ENCODE peak calls at places on chromosome X, in ten cellular contexts. L, D, M, C, S, X, Y, R, N and O are unnamed samples. For H3K27me3, the result is how much of the 10 kb centered on the place peaks cover.

GRCh38 chrX:129188223-129188622 is 335.1 kb downstream of the SMARCA1 start:
- DNase-seq in L (no peak), D (no peak), M (no peak), C (no peak), S (no peak), X (no peak), Y (no peak), R (no peak), N (no peak), O (no peak)

GRCh38 chrX:1384738-1385250 is 7.1 kb downstream of the SLC25A6 start:
- DNase-seq in L (no peak), D (no peak), M (no peak), C (peak), S (no peak), X (no peak), Y (no peak), R (peak), N (no peak), O (peak)

GRCh38 chrX:2574271-2574670 is 73.5 kb upstream of the DHRSX start:
- DNase-seq in L (no peak), D (no peak), M (no peak), C (no peak), S (no peak), X (no peak), Y (no peak), R (no peak), N (no peak), O (no peak)

GRCh38 chrX:119729408-119730201 is 28.8 kb upstream of the SOWAHD start:
- DNase-seq in L (peak), D (peak), M (peak), C (peak), S (peak), X (peak), Y (peak), R (no peak), N (no peak), O (peak)

GRCh38 chrX:44828008-44828605 is 15.7 kb upstream of the DUSP21 start:
- DNase-seq in L (no peak), D (peak), M (no peak), C (no peak), S (no peak), X (no peak), Y (no peak), R (no peak), N (no peak), O (no peak)

GRCh38 chrX:3177851-3178250 is 136.6 kb downstream of the ARSF start:
- DNase-seq in L (no peak), D (peak), M (no peak), C (no peak), S (no peak), X (no peak), Y (no peak), R (no peak), N (no peak), O (no peak)

GRCh38 chrX:38754102-38754790 is 47.0 kb upstream of the MID1IP1 start:
- DNase-seq in L (no peak), D (peak), M (no peak), C (no peak), S (no peak), X (peak), Y (peak), R (no peak), N (no peak), O (no peak)

GRCh38 chrX:16953606-16954211 is 7.3 kb downstream of the REPS2 start:
- DNase-seq in L (no peak), D (no peak), M (no peak), C (no peak), S (no peak), X (no peak), Y (no peak), R (no peak), N (no peak), O (no peak)

GRCh38 chrX:75547783-75548182 is 24.9 kb upstream of the ZDHHC15 start:
- DNase-seq in L (peak), D (no peak), M (no peak), C (peak), S (peak), X (peak), Y (peak), R (no peak), N (no peak), O (no peak)

GRCh38 chrX:2627272-2627867 is 63.7 kb upstream of the CD99 start:
- DNase-seq in L (no peak), D (peak), M (no peak), C (no peak), S (peak), X (peak), Y (peak), R (no peak), N (peak), O (no peak)

GRCh38 chrX:40550069-40550468 is 30.7 kb upstream of the ATP6AP2 start:
- DNase-seq in L (no peak), D (no peak), M (no peak), C (no peak), S (no peak), X (no peak), Y (no peak), R (no peak), N (no peak), O (no peak)

GRCh38 chrX:110965409-110965808 is 130.6 kb upstream of the PAK3 start:
- DNase-seq in L (no peak), D (no peak), M (no peak), C (no peak), S (no peak), X (no peak), Y (no peak), R (no peak), N (no peak), O (no peak)

GRCh38 chrX:144586756-144587155 is 660.5 kb upstream of the SPANXN1 start:
- DNase-seq in L (no peak), D (no peak), M (no peak), C (no peak), S (no peak), X (no peak), Y (no peak), R (no peak), N (no peak), O (no peak)

GRCh38 chrX:12953420-12953819 is 21.5 kb upstream of the TMSB4X start:
- DNase-seq in L (no peak), D (no peak), M (no peak), C (no peak), S (no peak), X (no peak), Y (no peak), R (no peak), N (no peak), O (no peak)

GRCh38 chrX:12949927-12950656 is 24.8 kb upstream of the TMSB4X start:
- DNase-seq in L (peak), D (peak), M (peak), C (peak), S (peak), X (peak), Y (peak), R (peak), N (no peak), O (peak)

GRCh38 chrX:12951590-12951965 is 23.3 kb upstream of the TMSB4X start:
- DNase-seq in L (no peak), D (no peak), M (no peak), C (no peak), S (no peak), X (no peak), Y (no peak), R (no peak), N (no peak), O (no peak)

GRCh38 chrX:12949205-12949926 is 25.5 kb upstream of the TMSB4X start:
- DNase-seq in L (no peak), D (peak), M (no peak), C (no peak), S (no peak), X (no peak), Y (no peak), R (no peak), N (no peak), O (no peak)

DNA sequence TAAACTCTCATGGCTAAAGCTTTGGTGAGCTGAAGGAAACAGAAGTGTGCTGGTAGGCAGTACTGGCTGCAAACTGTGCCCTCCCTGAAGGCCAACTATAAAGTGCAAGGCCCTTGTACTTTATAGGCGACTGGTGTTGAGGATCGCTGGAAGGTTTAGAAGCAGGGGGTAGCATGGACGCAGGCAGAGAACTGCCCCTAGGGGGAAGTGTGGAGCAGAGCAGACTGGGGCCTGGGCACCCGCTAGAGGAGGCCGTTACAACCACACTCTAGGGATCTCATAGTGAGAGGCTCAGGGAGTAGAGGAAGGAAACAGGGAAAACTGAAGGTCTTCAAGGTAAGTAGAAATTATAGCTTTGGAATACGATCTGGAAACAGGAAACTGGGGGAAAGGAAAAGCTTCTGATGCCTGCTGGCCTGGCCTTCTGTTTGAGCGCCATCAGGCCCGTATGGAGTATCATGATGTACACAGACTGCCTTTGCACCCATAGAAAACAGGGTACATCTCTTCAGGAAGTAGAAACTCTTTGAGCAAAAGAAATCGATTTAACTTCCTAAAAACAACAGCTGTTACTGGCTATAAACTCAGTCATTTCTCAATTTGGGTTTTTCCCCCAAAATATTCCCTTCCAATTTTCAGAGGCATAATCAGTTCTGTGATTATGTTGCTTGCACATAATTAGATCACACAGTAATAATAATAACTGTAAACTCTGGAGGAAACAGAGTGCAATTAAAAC is 23.9 kb upstream of the TMSB4X start:
- DNase-seq in L (no peak), D (no peak), M (no peak), C (peak), S (peak), X (no peak), Y (no peak), R (no peak), N (no peak), O (no peak)
- TF ChIP-seq CTCF in L (peak), D (peak), M (peak), C (peak), S (peak), X (no peak), Y (no peak), R (peak), N (no peak), O (peak)

GRCh38 chrX:134547047-134547679 is 87.2 kb downstream of the HPRT1 start:
- DNase-seq in L (no peak), D (peak), M (no peak), C (no peak), S (no peak), X (no peak), Y (no peak), R (no peak), N (no peak), O (no peak)
- H3K27me3 ChIP-seq in L (half or more), D (under half), M (under half), C (under half), S (half or more), X (under half), Y (under half), R (under half), N (under half), O (half or more)

DNA sequence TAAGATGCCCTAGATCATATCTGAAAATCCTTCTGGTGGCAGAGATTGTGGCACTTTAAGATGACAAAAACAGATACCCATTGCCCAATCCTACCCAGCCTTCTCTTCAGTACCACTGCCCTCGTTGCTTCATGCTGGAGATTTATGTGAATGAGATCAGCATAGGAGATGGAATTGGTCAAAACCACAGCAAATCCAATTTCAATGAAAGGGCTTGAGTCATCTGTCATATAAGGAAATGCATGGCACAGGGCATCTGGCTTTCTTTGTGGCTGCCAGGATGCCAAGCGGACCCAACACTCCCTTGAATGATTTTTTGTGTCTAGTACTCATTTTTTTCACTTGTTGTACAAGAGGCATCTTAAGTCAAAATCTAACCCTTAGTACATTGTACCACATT is 16.8 kb downstream of the AFF2 start:
- DNase-seq in L (no peak), D (no peak), M (no peak), C (no peak), S (no peak), X (no peak), Y (no peak), R (no peak), N (no peak), O (no peak)
- TF ChIP-seq POLR2A in L (no peak), D (no peak), M (no peak), C (no peak), S (no peak), X (no peak), Y (no peak), R (no peak), N (no peak), O (no peak)

DNA sequence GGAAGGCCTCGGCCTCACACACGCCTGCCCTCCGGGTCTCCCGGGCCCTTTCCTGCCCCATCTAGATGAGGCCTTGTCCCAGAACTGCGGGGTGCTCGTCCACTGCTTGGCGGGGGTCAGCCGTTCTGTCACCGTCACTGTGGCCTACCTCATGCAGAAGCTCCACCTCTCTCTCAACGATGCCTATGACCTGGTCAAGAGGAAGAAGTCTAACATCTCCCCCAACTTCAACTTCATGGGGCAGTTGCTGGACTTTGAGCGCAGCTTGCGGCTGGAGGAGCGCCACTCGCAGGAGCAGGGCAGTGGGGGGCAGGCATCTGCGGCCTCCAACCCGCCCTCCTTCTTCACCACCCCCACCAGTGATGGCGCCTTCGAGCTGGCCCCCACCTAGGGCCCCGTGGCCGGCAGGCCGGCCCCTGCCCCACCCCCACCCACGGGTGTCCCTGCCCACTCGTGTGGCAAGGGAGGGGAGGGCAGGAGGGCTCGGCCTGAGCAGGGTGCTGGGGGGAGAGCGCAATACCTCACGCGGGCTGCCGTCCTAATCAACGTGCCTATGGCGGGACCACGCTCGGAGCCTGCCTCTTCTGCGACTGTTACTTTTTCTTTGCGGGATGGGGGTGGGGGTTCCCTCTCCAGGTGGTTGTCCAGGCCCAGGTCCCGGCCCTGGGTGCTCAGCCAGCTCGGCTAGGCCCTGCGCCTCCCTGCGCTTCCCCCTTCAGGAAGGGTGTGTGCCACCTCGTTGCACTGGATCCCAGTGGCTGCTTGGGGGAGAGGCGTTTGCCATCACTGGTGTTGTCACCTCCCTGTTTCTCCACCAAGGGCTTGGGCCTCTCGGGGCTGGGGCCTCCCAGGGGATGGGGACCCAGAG is 3.1 kb downstream of the DUSP9 start:
- DNase-seq in L (no peak), D (no peak), M (no peak), C (no peak), S (no peak), X (no peak), Y (peak), R (peak), N (no peak), O (peak)
- TF ChIP-seq CTCF in L (no peak), D (no peak), M (no peak), C (no peak), S (no peak), X (no peak), Y (no peak), R (no peak), N (no peak), O (no peak)